ENCODE peak calls at places on chromosomes 7 and 10, in nine cellular contexts. P is fibroblast of mammary gland, E is progenitor cell of endocrine pancreas, D is HFFc6, Y is B cell, Z is endothelial cell, I is choroid plexus epithelial cell, S is left ventricle myocardium inferior, O is BE2C. H is an unnamed sample.

GRCh38 chr7:132076301-132077049 is 499.8 kb downstream of the PLXNA4 start:
- DNase-seq in Z (no peak), E (no peak), S (no peak), P (no peak), D (no peak), O (no peak), Y (no peak), I (no peak), H (no peak)

GRCh38 chr7:130242198-130243014 is 24.3 kb upstream of the CPA2 start:
- DNase-seq in E (no peak), P (peak), O (peak), D (peak), S (peak), Z (peak), I (peak), Y (no peak), H (peak)

GRCh38 chr10:117424171-117424570 is 48.9 kb upstream of the PDZD8 start:
- DNase-seq in O (no peak), Y (no peak), Z (no peak), E (no peak), S (no peak), D (no peak), I (no peak), P (no peak), H (no peak)

GRCh38 chr7:45654341-45654740 is 80.2 kb downstream of the ADCY1 start:
- DNase-seq in I (no peak), Y (no peak), D (no peak), E (no peak), P (no peak), Z (no peak), O (no peak), S (no peak), H (no peak)

GRCh38 chr7:27172823-27173411 is 1.2 kb downstream of the HOXA10 start:
- DNase-seq in I (peak), S (peak), O (no peak), D (peak), P (peak), E (no peak), Z (no peak), Y (no peak), H (no peak)

GRCh38 chr7:68207676-68208075 is 1211.0 kb downstream of the TYW1 start:
- DNase-seq in E (no peak), Y (no peak), O (no peak), S (no peak), D (no peak), P (no peak), I (no peak), Z (no peak), H (no peak)

GRCh38 chr10:120386896-120387295 is 70.1 kb upstream of the PLPP4 start:
- DNase-seq in Y (no peak), I (peak), O (no peak), D (peak), S (no peak), P (no peak), Z (no peak), E (no peak), H (no peak)

GRCh38 chr10:24553051-24553612 is 170.6 kb downstream of the ARHGAP21 start:
- DNase-seq in O (no peak), Z (no peak), E (no peak), P (no peak), I (no peak), D (no peak), Y (no peak), S (no peak), H (no peak)

GRCh38 chr10:17454181-17454800 is at the start of gene ST8SIA6:
- DNase-seq in Z (peak), D (peak), E (peak), Y (no peak), O (peak), I (peak), P (peak), S (peak), H (peak)

GRCh38 chr7:116698930-116699722 is 27.1 kb downstream of the MET start:
- DNase-seq in D (no peak), P (no peak), Y (no peak), Z (no peak), O (no peak), E (no peak), I (no peak), S (no peak), H (no peak)

GRCh38 chr10:25047902-25048301 is 31.5 kb downstream of the THNSL1 start:
- DNase-seq in D (peak), O (no peak), I (peak), S (no peak), Y (no peak), E (no peak), Z (no peak), P (peak), H (no peak)

GRCh38 chr7:26658080-26658697 is 206.2 kb downstream of the SKAP2 start:
- DNase-seq in S (no peak), I (no peak), D (no peak), P (no peak), E (no peak), Z (no peak), O (no peak), Y (no peak), H (no peak)

GRCh38 chr7:111990597-111990996 is 215.6 kb downstream of the DOCK4 start:
- DNase-seq in D (no peak), S (no peak), I (no peak), O (no peak), Z (no peak), P (no peak), E (no peak), Y (no peak), H (no peak)

GRCh38 chr7:114670676-114671075 is 251.2 kb upstream of the MDFIC start:
- DNase-seq in D (no peak), I (peak), E (no peak), P (no peak), Z (no peak), Y (no peak), O (no peak), S (no peak), H (no peak)

GRCh38 chr7:112001089-112001826 is 204.9 kb downstream of the DOCK4 start:
- DNase-seq in P (peak), O (no peak), Z (no peak), D (peak), Y (no peak), E (no peak), I (peak), S (no peak), H (no peak)

DNA sequence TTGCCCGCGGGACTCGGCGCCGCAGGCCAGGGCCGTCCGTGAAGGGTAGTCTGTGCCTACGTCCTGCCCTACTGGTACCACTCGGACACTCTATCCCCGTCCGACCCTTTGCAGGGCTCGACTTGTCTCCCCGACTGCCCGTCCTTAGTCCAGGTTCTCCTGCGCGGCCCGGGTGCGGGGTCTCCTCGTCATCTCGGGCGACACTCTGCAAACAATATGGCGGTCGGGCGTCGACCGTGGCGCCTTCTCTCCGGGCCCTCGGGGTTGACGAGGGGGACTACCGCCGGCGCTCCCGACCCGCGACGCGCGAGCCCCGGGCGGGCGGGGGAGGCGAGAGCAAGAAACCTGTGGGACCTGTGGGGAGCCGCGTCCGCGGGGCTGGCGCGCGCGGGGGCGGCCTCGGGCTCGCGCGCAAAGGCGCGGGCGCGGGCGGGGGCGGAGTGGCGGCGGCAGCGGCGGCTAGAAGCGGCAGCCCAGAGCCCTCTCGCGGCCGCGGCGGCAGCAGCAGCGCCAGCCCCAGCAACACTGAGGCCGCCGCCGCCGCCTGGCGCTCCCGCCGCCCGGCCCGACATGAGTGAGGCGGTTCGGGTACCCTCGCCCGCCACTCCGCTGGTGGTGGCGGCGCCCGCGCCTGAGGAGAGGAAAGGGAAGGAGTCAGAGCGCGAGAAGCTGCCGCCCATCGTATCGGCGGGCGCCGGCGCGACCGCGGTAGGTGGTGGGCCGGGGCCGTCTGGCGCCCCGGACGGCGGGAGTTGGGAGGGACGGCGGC is at the start of gene HECTD2:
- DNase-seq in I (peak), S (peak), E (peak), D (peak), P (peak), Z (peak), O (peak), Y (peak), H (peak)
- TF ChIP-seq CTCF in I (peak), S (peak), E (peak), D (peak), P (no peak), Z (peak), O (no peak), Y (peak), H (peak)

GRCh38 chr7:32039000-32039756 is 31.0 kb downstream of the PDE1C start:
- DNase-seq in P (no peak), I (no peak), D (no peak), Y (no peak), S (no peak), O (no peak), Z (peak), E (no peak), H (no peak)
- TF ChIP-seq CTCF in P (no peak), I (no peak), D (no peak), Y (no peak), S (peak), O (peak), Z (peak), E (peak), H (no peak)

DNA sequence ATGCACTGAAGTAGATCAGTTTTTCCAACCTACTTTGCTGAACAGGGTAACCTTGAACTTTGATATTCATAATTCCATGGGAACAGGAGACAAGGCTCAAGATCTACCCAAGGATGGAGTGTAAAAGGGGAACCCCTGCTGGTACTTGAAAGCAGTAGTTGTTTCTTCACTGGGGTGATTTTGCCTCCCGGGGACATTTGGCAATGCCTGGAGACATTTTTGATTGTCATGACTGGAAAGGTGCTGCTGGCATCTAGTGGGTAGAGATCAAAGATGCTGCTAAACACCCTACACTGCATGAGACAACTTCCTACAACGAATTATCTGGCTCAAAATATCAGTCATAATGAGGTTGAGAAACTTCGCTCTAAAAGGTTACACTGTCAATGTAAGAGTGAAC is 214.8 kb upstream of the CTBP2 start:
- DNase-seq in Y (no peak), D (peak), O (no peak), Z (no peak), I (peak), P (no peak), S (no peak), E (no peak), H (no peak)
- TF ChIP-seq CTCF in Y (no peak), D (peak), O (no peak), Z (no peak), I (no peak), P (no peak), S (peak), E (no peak), H (no peak)

GRCh38 chr10:5449823-5450222 is 37.5 kb downstream of the NET1 start:
- DNase-seq in D (peak), Z (no peak), P (peak), O (no peak), S (no peak), E (no peak), Y (no peak), I (peak), H (no peak)
- TF ChIP-seq CTCF in D (peak), Z (no peak), P (peak), O (no peak), S (no peak), E (peak), Y (no peak), I (peak), H (no peak)

DNA sequence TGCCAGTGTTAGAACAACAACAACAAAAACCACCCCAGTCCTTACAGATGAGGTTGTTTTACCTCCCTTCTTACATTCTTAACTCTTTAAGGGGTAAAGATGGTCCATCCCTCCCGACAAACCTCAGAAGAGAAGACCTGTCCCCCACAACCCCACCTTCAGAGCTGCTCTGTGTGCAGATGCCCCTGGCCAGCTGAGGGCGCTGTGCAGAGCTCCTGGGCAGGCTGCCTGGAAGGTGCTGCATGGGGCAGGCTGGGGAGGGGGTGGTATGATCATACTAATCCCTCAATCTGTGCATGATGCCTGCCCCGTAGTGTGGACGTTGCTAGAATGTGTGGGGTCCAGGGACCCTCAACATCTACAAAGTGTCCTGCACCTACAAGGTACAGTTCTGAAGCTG is 387.1 kb downstream of the INHBA start:
- DNase-seq in Z (peak), Y (no peak), D (no peak), P (no peak), S (no peak), I (no peak), E (no peak), O (no peak), H (no peak)
- TF ChIP-seq CTCF in Z (no peak), Y (no peak), D (peak), P (peak), S (no peak), I (peak), E (no peak), O (no peak), H (no peak)

GRCh38 chr7:77658928-77659327 is 37.3 kb upstream of the RSBN1L start:
- DNase-seq in E (no peak), O (no peak), D (no peak), Y (no peak), P (no peak), I (no peak), S (no peak), Z (no peak), H (no peak)

GRCh38 chr7:77662869-77663268 is 33.4 kb upstream of the RSBN1L start:
- DNase-seq in D (no peak), S (no peak), I (no peak), Z (no peak), P (no peak), Y (no peak), O (no peak), E (no peak), H (no peak)

GRCh38 chr7:77665161-77665560 is 31.1 kb upstream of the RSBN1L start:
- DNase-seq in D (no peak), Y (no peak), I (peak), O (no peak), P (no peak), S (no peak), Z (no peak), E (no peak), H (no peak)

GRCh38 chr7:77667459-77668090 is 28.7 kb upstream of the RSBN1L start:
- DNase-seq in I (no peak), D (no peak), O (no peak), S (no peak), P (peak), Z (no peak), Y (no peak), E (no peak), H (no peak)

DNA sequence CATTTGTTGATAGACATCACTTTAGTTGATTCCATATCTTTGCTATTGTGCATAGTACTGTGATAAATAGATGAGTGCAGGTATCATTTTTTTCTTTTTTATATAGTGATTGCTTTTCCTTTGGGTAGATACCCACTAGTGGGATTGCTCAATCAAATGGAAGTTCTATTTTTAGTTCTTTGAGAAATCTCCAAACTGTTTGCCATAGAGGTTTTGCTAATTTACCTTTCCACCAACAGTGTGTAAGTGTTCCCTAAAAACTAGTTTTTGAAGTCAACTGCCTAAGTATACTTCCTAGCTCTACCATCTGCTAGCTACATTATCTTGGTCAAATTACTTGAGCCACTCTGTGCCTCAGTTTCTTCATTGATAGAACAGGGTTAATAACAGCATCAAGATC is 31.5 kb upstream of the RSBN1L start:
- DNase-seq in E (no peak), S (no peak), O (no peak), D (no peak), P (no peak), Y (no peak), I (peak), Z (no peak), H (no peak)
- TF ChIP-seq CTCF in E (no peak), S (no peak), O (no peak), D (no peak), P (no peak), Y (no peak), I (no peak), Z (no peak), H (no peak)

GRCh38 chr10:44958897-44959242 is 732 bp upstream of the RASSF4 start:
- DNase-seq in D (no peak), Z (no peak), Y (no peak), E (no peak), I (no peak), S (no peak), P (no peak), O (no peak), H (no peak)

GRCh38 chr10:44955408-44956070 is 4.1 kb upstream of the RASSF4 start:
- DNase-seq in Y (peak), Z (no peak), E (no peak), D (no peak), I (no peak), O (no peak), P (no peak), S (peak), H (no peak)

GRCh38 chr10:44958196-44958896 is 1.3 kb upstream of the RASSF4 start:
- DNase-seq in O (no peak), P (peak), Y (no peak), E (no peak), D (peak), I (peak), Z (no peak), S (no peak), H (peak)

GRCh38 chr10:44956176-44956575 is 3.4 kb upstream of the RASSF4 start:
- DNase-seq in P (no peak), D (no peak), Y (peak), O (no peak), I (no peak), E (no peak), S (no peak), Z (no peak), H (no peak)

GRCh38 chr10:44956717-44957706 is 2.6 kb upstream of the RASSF4 start:
- DNase-seq in S (no peak), P (no peak), Y (no peak), O (no peak), E (no peak), D (no peak), I (no peak), Z (no peak), H (peak)
- TF ChIP-seq CTCF in S (no peak), P (no peak), Y (no peak), O (no peak), E (no peak), D (no peak), I (no peak), Z (no peak), H (no peak)